ENCODE peak calls at places on chromosomes 7 and 10, in five cellular contexts. P is cardiac fibroblast, B is M059J, M is SJSA1, E is NCI-H1417. D is an unnamed sample.

GRCh38 chr10:58967551-58968418 is 208.7 kb upstream of the PHYHIPL start:
- DNase-seq in P (no peak), B (peak; percentile 52), M (no peak), E (peak; percentile 38), D (no peak)

GRCh38 chr10:68167271-68167670 is 58.0 kb downstream of the MYPN start:
- DNase-seq in P (peak; percentile 62), B (no peak), M (no peak), E (no peak), D (no peak)

GRCh38 chr10:20492447-20492846 is 404.7 kb downstream of the NEBL start:
- DNase-seq in P (no peak), B (no peak), M (no peak), E (no peak), D (no peak)

GRCh38 chr7:94701555-94701973 is 45.6 kb upstream of the SGCE start:
- DNase-seq in P (peak; percentile 82), B (peak; percentile 90), M (no peak), E (no peak), D (no peak)

GRCh38 chr10:31701546-31701945 is 227.1 kb downstream of the ARHGAP12 start:
- DNase-seq in P (peak; percentile 22), B (no peak), M (no peak), E (no peak), D (no peak)

GRCh38 chr7:153524070-153524601 is 528.1 kb upstream of the DPP6 start:
- DNase-seq in P (no peak), B (no peak), M (no peak), E (no peak), D (no peak)

GRCh38 chr10:72260588-72261322 is 13.0 kb upstream of the DDIT4 start:
- DNase-seq in P (peak; percentile 92), B (peak; percentile 81), M (peak; percentile 94), E (peak; percentile 73), D (peak; percentile 96)

GRCh38 chr7:157444843-157445135 is 108.0 kb downstream of the DNAJB6 start:
- DNase-seq in P (no peak), B (no peak), M (peak; percentile 22), E (no peak), D (no peak)

GRCh38 chr7:781228-781864 is 50.9 kb upstream of the SUN1 start:
- DNase-seq in P (peak; percentile 18), B (no peak), M (no peak), E (no peak), D (no peak)

GRCh38 chr7:1569016-1569415 is 816 bp downstream of the PSMG3 start:
- DNase-seq in P (peak; percentile 47), B (peak; percentile 82), M (peak; percentile 71), E (peak; percentile 1), D (no peak)

GRCh38 chr10:30500963-30501504 is 67.0 kb downstream of the MAP3K8 start:
- DNase-seq in P (no peak), B (no peak), M (no peak), E (no peak), D (no peak)

GRCh38 chr7:47619806-47620205 is 37.9 kb upstream of the TNS3 start:
- DNase-seq in P (no peak), B (no peak), M (no peak), E (no peak), D (no peak)

D was measured in type B pancreatic cell.